ENCODE peak calls at places on chromosomes 2 and 18, in four cellular contexts. One of them, this sample, is unnamed. For H3K9me3, the result is how much of the 10 kb centered on the place peaks cover.

GRCh38 chr2:71492112-71492511 is 38.8 kb downstream of the DYSF start:
- DNase-seq in esophagus squamous epithelium: no peak
- DNase-seq in naive thymus-derived CD4-positive, alpha-beta T cell: no peak
- DNase-seq in RWPE2: no peak
- DNase-seq in this sample: no peak

GRCh38 chr2:29072251-29072650 is 2.1 kb downstream of the PCARE start:
- DNase-seq in esophagus squamous epithelium: no peak
- DNase-seq in naive thymus-derived CD4-positive, alpha-beta T cell: no peak
- DNase-seq in RWPE2: no peak
- DNase-seq in this sample: no peak

GRCh38 chr18:22728481-22729105 is 204.5 kb upstream of the RBBP8 start:
- DNase-seq in esophagus squamous epithelium: no peak
- DNase-seq in naive thymus-derived CD4-positive, alpha-beta T cell: no peak
- DNase-seq in RWPE2: no peak
- DNase-seq in this sample: no peak

GRCh38 chr2:221501210-221501882 is 70.8 kb downstream of the EPHA4 start:
- DNase-seq in esophagus squamous epithelium: no peak
- DNase-seq in naive thymus-derived CD4-positive, alpha-beta T cell: no peak
- DNase-seq in RWPE2: no peak
- DNase-seq in this sample: no peak

GRCh38 chr2:190838492-190838910 is 42.1 kb upstream of the GLS start:
- DNase-seq in esophagus squamous epithelium: no peak
- DNase-seq in naive thymus-derived CD4-positive, alpha-beta T cell: no peak
- DNase-seq in RWPE2: no peak
- DNase-seq in this sample: no peak

GRCh38 chr2:134020608-134021007 is 233.3 kb upstream of the MGAT5 start:
- DNase-seq in esophagus squamous epithelium: no peak
- DNase-seq in naive thymus-derived CD4-positive, alpha-beta T cell: no peak
- DNase-seq in RWPE2: no peak
- DNase-seq in this sample: no peak

GRCh38 chr18:47397671-47398319 is 146.3 kb upstream of the SKOR2 start:
- DNase-seq in esophagus squamous epithelium: no peak
- DNase-seq in naive thymus-derived CD4-positive, alpha-beta T cell: no peak
- DNase-seq in RWPE2: no peak
- DNase-seq in this sample: no peak

GRCh38 chr2:240207661-240208060 is 67.2 kb upstream of the OTOS start:
- DNase-seq in esophagus squamous epithelium: no peak
- DNase-seq in naive thymus-derived CD4-positive, alpha-beta T cell: no peak
- DNase-seq in RWPE2: no peak
- DNase-seq in this sample: no peak

GRCh38 chr18:54713386-54713785 is 114.9 kb upstream of the RAB27B start:
- DNase-seq in esophagus squamous epithelium: no peak
- DNase-seq in naive thymus-derived CD4-positive, alpha-beta T cell: peak
- DNase-seq in RWPE2: no peak
- DNase-seq in this sample: no peak

GRCh38 chr2:112794131-112794733 is 9.9 kb upstream of the IL1A start:
- DNase-seq in esophagus squamous epithelium: peak
- DNase-seq in naive thymus-derived CD4-positive, alpha-beta T cell: no peak
- DNase-seq in RWPE2: peak
- DNase-seq in this sample: no peak

GRCh38 chr2:170313636-170314348 is 135.8 kb downstream of the MYO3B start:
- DNase-seq in esophagus squamous epithelium: no peak
- DNase-seq in naive thymus-derived CD4-positive, alpha-beta T cell: no peak
- DNase-seq in RWPE2: no peak
- DNase-seq in this sample: no peak

GRCh38 chr2:57376985-57377384 is 669.6 kb upstream of the VRK2 start:
- DNase-seq in esophagus squamous epithelium: no peak
- DNase-seq in naive thymus-derived CD4-positive, alpha-beta T cell: no peak
- DNase-seq in RWPE2: no peak
- DNase-seq in this sample: no peak

GRCh38 chr2:226796840-226797288 is 2.8 kb downstream of the IRS1 start:
- DNase-seq in esophagus squamous epithelium: no peak
- DNase-seq in naive thymus-derived CD4-positive, alpha-beta T cell: no peak
- DNase-seq in RWPE2: peak
- DNase-seq in this sample: no peak

GRCh38 chr18:21484851-21485636 is 115.5 kb downstream of the ESCO1 start:
- DNase-seq in esophagus squamous epithelium: no peak
- DNase-seq in naive thymus-derived CD4-positive, alpha-beta T cell: no peak
- DNase-seq in RWPE2: no peak
- DNase-seq in this sample: no peak

GRCh38 chr18:33700513-33700976 is 122.5 kb downstream of the ASXL3 start:
- DNase-seq in esophagus squamous epithelium: no peak
- DNase-seq in naive thymus-derived CD4-positive, alpha-beta T cell: no peak
- DNase-seq in RWPE2: no peak
- DNase-seq in this sample: no peak

GRCh38 chr2:193963472-193964119 is 1693.4 kb upstream of the SLC39A10 start:
- DNase-seq in esophagus squamous epithelium: no peak
- DNase-seq in naive thymus-derived CD4-positive, alpha-beta T cell: no peak
- DNase-seq in RWPE2: no peak
- DNase-seq in this sample: no peak

GRCh38 chr2:97348841-97349240 is 235.9 kb downstream of the ANKRD36 start:
- DNase-seq in esophagus squamous epithelium: no peak
- DNase-seq in naive thymus-derived CD4-positive, alpha-beta T cell: no peak
- DNase-seq in RWPE2: no peak
- DNase-seq in this sample: no peak

GRCh38 chr2:112481528-112482228 is at the start of gene TTL:
- DNase-seq in esophagus squamous epithelium: peak
- DNase-seq in naive thymus-derived CD4-positive, alpha-beta T cell: peak
- DNase-seq in RWPE2: no peak
- DNase-seq in this sample: peak

GRCh38 chr18:2948038-2948437 is 64.9 kb downstream of the LPIN2 start:
- DNase-seq in esophagus squamous epithelium: no peak
- DNase-seq in naive thymus-derived CD4-positive, alpha-beta T cell: no peak
- DNase-seq in RWPE2: no peak
- DNase-seq in this sample: no peak

GRCh38 chr18:6598657-6599056 is 130.9 kb upstream of the ARHGAP28 start:
- DNase-seq in esophagus squamous epithelium: no peak
- DNase-seq in naive thymus-derived CD4-positive, alpha-beta T cell: no peak
- DNase-seq in RWPE2: no peak
- DNase-seq in this sample: no peak

GRCh38 chr2:121699421-121700328 is 37.0 kb downstream of the NIFK start:
- DNase-seq in esophagus squamous epithelium: peak
- DNase-seq in naive thymus-derived CD4-positive, alpha-beta T cell: peak
- DNase-seq in RWPE2: peak
- DNase-seq in this sample: peak

GRCh38 chr2:9197916-9198315 is 8.7 kb upstream of the ASAP2 start:
- DNase-seq in esophagus squamous epithelium: no peak
- DNase-seq in naive thymus-derived CD4-positive, alpha-beta T cell: no peak
- DNase-seq in RWPE2: no peak
- DNase-seq in this sample: no peak

GRCh38 chr2:88903744-88904353 is 212.4 kb downstream of the RPIA start:
- DNase-seq in esophagus squamous epithelium: no peak
- DNase-seq in naive thymus-derived CD4-positive, alpha-beta T cell: peak
- DNase-seq in RWPE2: no peak
- DNase-seq in this sample: no peak

GRCh38 chr18:73563345-73563744 is 584.3 kb downstream of the FBXO15 start:
- DNase-seq in esophagus squamous epithelium: no peak
- DNase-seq in naive thymus-derived CD4-positive, alpha-beta T cell: no peak
- DNase-seq in RWPE2: no peak
- DNase-seq in this sample: no peak

GRCh38 chr2:168611091-168611490 is 155.0 kb downstream of the CERS6 start:
- DNase-seq in esophagus squamous epithelium: no peak
- DNase-seq in naive thymus-derived CD4-positive, alpha-beta T cell: no peak
- DNase-seq in RWPE2: no peak
- DNase-seq in this sample: no peak

GRCh38 chr2:168614291-168615018 is 158.4 kb downstream of the CERS6 start:
- DNase-seq in esophagus squamous epithelium: no peak
- DNase-seq in naive thymus-derived CD4-positive, alpha-beta T cell: no peak
- DNase-seq in RWPE2: peak
- DNase-seq in this sample: no peak

GRCh38 chr2:168611896-168612650 is 156.0 kb downstream of the CERS6 start:
- DNase-seq in esophagus squamous epithelium: no peak
- DNase-seq in naive thymus-derived CD4-positive, alpha-beta T cell: peak
- DNase-seq in RWPE2: no peak
- DNase-seq in this sample: no peak

GRCh38 chr2:168613510-168613909 is 157.4 kb downstream of the CERS6 start:
- DNase-seq in esophagus squamous epithelium: no peak
- DNase-seq in naive thymus-derived CD4-positive, alpha-beta T cell: no peak
- DNase-seq in RWPE2: no peak
- DNase-seq in this sample: no peak

GRCh38 chr2:168612719-168613118 is 156.6 kb downstream of the CERS6 start:
- DNase-seq in esophagus squamous epithelium: no peak
- DNase-seq in naive thymus-derived CD4-positive, alpha-beta T cell: no peak
- DNase-seq in RWPE2: no peak
- DNase-seq in this sample: no peak
- H3K9me3 ChIP-seq in esophagus squamous epithelium: under half
- H3K9me3 ChIP-seq in naive thymus-derived CD4-positive, alpha-beta T cell: under half
- H3K9me3 ChIP-seq in RWPE2: under half
- H3K9me3 ChIP-seq in this sample: under half

GRCh38 chr2:201532686-201533304 is 81.3 kb downstream of the STRADB start:
- DNase-seq in esophagus squamous epithelium: no peak
- DNase-seq in naive thymus-derived CD4-positive, alpha-beta T cell: no peak
- DNase-seq in RWPE2: no peak
- DNase-seq in this sample: no peak
- H3K9me3 ChIP-seq in esophagus squamous epithelium: under half
- H3K9me3 ChIP-seq in naive thymus-derived CD4-positive, alpha-beta T cell: under half
- H3K9me3 ChIP-seq in RWPE2: under half
- H3K9me3 ChIP-seq in this sample: under half

DNA sequence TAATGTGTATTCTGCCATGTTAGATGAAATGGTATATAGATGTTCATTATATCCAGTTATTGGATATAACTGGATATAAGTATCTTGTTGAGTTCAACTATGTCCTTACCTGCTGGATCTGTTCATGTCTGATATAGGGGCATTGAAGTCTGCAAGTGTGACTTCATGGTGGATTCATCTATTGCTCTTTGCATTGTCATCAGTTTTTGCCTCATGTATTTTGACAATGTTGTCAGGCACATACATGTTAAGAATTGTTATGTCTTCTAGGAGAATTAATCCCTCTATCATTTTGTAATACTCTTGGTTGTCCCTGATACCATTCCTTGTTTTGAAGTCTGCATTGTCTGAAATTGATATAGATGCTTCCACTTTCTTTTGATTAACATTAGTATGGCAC is 15.4 kb downstream of the ZNF24 start:
- DNase-seq in esophagus squamous epithelium: no peak
- DNase-seq in naive thymus-derived CD4-positive, alpha-beta T cell: no peak
- DNase-seq in RWPE2: no peak
- DNase-seq in this sample: no peak
- H3K9me3 ChIP-seq in esophagus squamous epithelium: under half
- H3K9me3 ChIP-seq in naive thymus-derived CD4-positive, alpha-beta T cell: under half
- H3K9me3 ChIP-seq in RWPE2: under half
- H3K9me3 ChIP-seq in this sample: under half

GRCh38 chr18:55751476-55751875 is 163.5 kb upstream of the TCF4 start:
- DNase-seq in esophagus squamous epithelium: no peak
- DNase-seq in naive thymus-derived CD4-positive, alpha-beta T cell: no peak
- DNase-seq in RWPE2: no peak
- DNase-seq in this sample: no peak
- H3K9me3 ChIP-seq in esophagus squamous epithelium: under half
- H3K9me3 ChIP-seq in naive thymus-derived CD4-positive, alpha-beta T cell: under half
- H3K9me3 ChIP-seq in RWPE2: under half
- H3K9me3 ChIP-seq in this sample: under half

This sample was measured in T-helper 17 cell.